ENCODE peak calls at places on chromosome 2, in nine cellular contexts. Y, I, Z, U, P, L, H, O and W are unnamed samples.

GRCh38 chr2:16739778-16740581 is 74.3 kb upstream of the CYRIA start:
- DNase-seq in Y (no peak), Z (no peak), I (no peak), H (no peak), O (no peak), L (no peak), U (no peak), P (no peak), W (no peak)

GRCh38 chr2:185990861-185991525 is 252.4 kb downstream of the FSIP2 start:
- DNase-seq in Y (peak; percentile 48), H (no peak), U (no peak), P (no peak), L (no peak), Z (no peak), I (no peak), O (no peak), W (no peak)

GRCh38 chr2:232592687-232593407 is 40.6 kb upstream of the EFHD1 start:
- DNase-seq in H (peak; percentile 89), U (peak; percentile 96), Y (peak; percentile 31), I (no peak), Z (no peak), L (no peak), P (no peak), O (no peak), W (no peak)

GRCh38 chr2:28346587-28346986 is 46.1 kb upstream of the FOSL2 start:
- DNase-seq in H (no peak), L (no peak), Z (no peak), U (peak; percentile 75), O (no peak), Y (no peak), P (no peak), I (no peak), W (no peak)

GRCh38 chr2:112582314-112582746 is 2.1 kb upstream of the CHCHD5 start:
- DNase-seq in L (peak; percentile 53), O (peak; percentile 22), H (peak; percentile 82), I (peak; percentile 5), Z (no peak), Y (peak; percentile 32), P (no peak), U (peak; percentile 64), W (peak; percentile 68)

GRCh38 chr2:120227111-120227991 is 4.2 kb upstream of the TMEM185B start:
- DNase-seq in Y (peak; percentile 41), I (no peak), P (no peak), O (no peak), H (no peak), U (no peak), L (no peak), Z (no peak), W (no peak)

GRCh38 chr2:31365348-31365747 is 49.2 kb downstream of the XDH start:
- DNase-seq in U (no peak), Y (no peak), H (no peak), P (no peak), O (no peak), I (no peak), L (no peak), Z (no peak), W (no peak)

GRCh38 chr2:165959371-165959770 is 5.8 kb upstream of the TTC21B start:
- DNase-seq in H (no peak), I (no peak), P (no peak), Z (no peak), Y (no peak), U (no peak), O (no peak), L (no peak), W (no peak)

GRCh38 chr2:46032996-46033395 is 264.2 kb upstream of the EPAS1 start:
- DNase-seq in L (no peak), O (no peak), Z (no peak), Y (no peak), I (no peak), U (no peak), P (no peak), H (no peak), W (no peak)

GRCh38 chr2:180699657-180700361 is 280.6 kb upstream of the UBE2E3 start:
- DNase-seq in P (no peak), Y (peak; percentile 13), U (no peak), H (peak; percentile 16), I (no peak), L (no peak), O (no peak), Z (no peak), W (no peak)

GRCh38 chr2:65061910-65062339 is 5.7 kb downstream of the CEP68 start:
- DNase-seq in U (no peak), H (no peak), Z (no peak), O (no peak), I (no peak), L (no peak), P (no peak), Y (no peak), W (no peak)

GRCh38 chr2:57617327-57617726 is 429.3 kb upstream of the VRK2 start:
- DNase-seq in U (no peak), O (no peak), P (no peak), H (no peak), Y (no peak), I (no peak), L (no peak), Z (peak; percentile 9), W (no peak)

GRCh38 chr2:158923641-158924040 is 44.8 kb upstream of the TANC1 start:
- DNase-seq in H (no peak), Y (no peak), P (no peak), L (no peak), I (no peak), Z (no peak), U (no peak), O (no peak), W (no peak)

GRCh38 chr2:154692927-154693326 is 5.6 kb upstream of the KCNJ3 start:
- DNase-seq in U (no peak), L (no peak), P (no peak), H (peak; percentile 10), Y (peak; percentile 49), O (no peak), I (no peak), Z (no peak), W (no peak)

GRCh38 chr2:154532004-154532403 is 166.5 kb upstream of the KCNJ3 start:
- DNase-seq in I (no peak), H (no peak), O (no peak), U (no peak), Y (no peak), P (no peak), Z (no peak), L (no peak), W (no peak)

GRCh38 chr2:42429352-42429751 is 64.4 kb downstream of the KCNG3 start:
- DNase-seq in Y (no peak), L (no peak), Z (no peak), H (no peak), O (no peak), U (no peak), I (no peak), P (no peak), W (no peak)

GRCh38 chr2:218006741-218007140 is 3.9 kb upstream of the TNS1 start:
- DNase-seq in Y (no peak), I (no peak), O (no peak), Z (no peak), H (no peak), P (no peak), U (peak; percentile 64), L (no peak), W (no peak)